ENCODE peak calls at places on chromosomes 3 and 15, in ten cellular contexts. One of them, this sample, is unnamed.

GRCh38 chr15:80800067-80800466 is 20.9 kb downstream of the CEMIP start:
- DNase-seq in Kasumi-1: no peak
- DNase-seq in lung: no peak
- DNase-seq in stimulated activated naive B cell treated with anti-CD40 and anti-IgM and Interleukin-4, amounts not matched to agents 10 μg/mL and 1 μg/mL and 100 μg/mL, for 72 hours: no peak
- DNase-seq in EL: no peak
- DNase-seq in GM10248: no peak
- DNase-seq in stimulated activated CD8-positive, alpha-beta memory T cell treated with anti-CD3 and anti-CD28 coated beads, Interleukin-4, amount 100 ng/mL, for 48 hours: no peak
- DNase-seq in foreskin fibroblast: no peak
- DNase-seq in activated T-cell treated with anti-CD3 and anti-CD28 coated beads for 1 hour: no peak
- DNase-seq in ACHN: no peak
- DNase-seq in this sample: no peak

GRCh38 chr3:124563376-124563775 is 166.9 kb upstream of the UMPS start:
- DNase-seq in Kasumi-1: no peak
- DNase-seq in lung: no peak
- DNase-seq in stimulated activated naive B cell treated with anti-CD40 and anti-IgM and Interleukin-4, amounts not matched to agents 10 μg/mL and 1 μg/mL and 100 μg/mL, for 72 hours: no peak
- DNase-seq in EL: no peak
- DNase-seq in GM10248: no peak
- DNase-seq in stimulated activated CD8-positive, alpha-beta memory T cell treated with anti-CD3 and anti-CD28 coated beads, Interleukin-4, amount 100 ng/mL, for 48 hours: no peak
- DNase-seq in foreskin fibroblast: peak; percentile 24
- DNase-seq in activated T-cell treated with anti-CD3 and anti-CD28 coated beads for 1 hour: no peak
- DNase-seq in ACHN: no peak
- DNase-seq in this sample: no peak

GRCh38 chr3:187941135-187941847 is 196.0 kb upstream of the BCL6 start:
- DNase-seq in Kasumi-1: no peak
- DNase-seq in lung: no peak
- DNase-seq in stimulated activated naive B cell treated with anti-CD40 and anti-IgM and Interleukin-4, amounts not matched to agents 10 μg/mL and 1 μg/mL and 100 μg/mL, for 72 hours: no peak
- DNase-seq in EL: no peak
- DNase-seq in GM10248: no peak
- DNase-seq in stimulated activated CD8-positive, alpha-beta memory T cell treated with anti-CD3 and anti-CD28 coated beads, Interleukin-4, amount 100 ng/mL, for 48 hours: no peak
- DNase-seq in foreskin fibroblast: no peak
- DNase-seq in activated T-cell treated with anti-CD3 and anti-CD28 coated beads for 1 hour: no peak
- DNase-seq in ACHN: no peak
- DNase-seq in this sample: peak; percentile 78

GRCh38 chr15:31306426-31307269 is 20.0 kb upstream of the KLF13 start:
- DNase-seq in Kasumi-1: no peak
- DNase-seq in lung: peak; percentile 29
- DNase-seq in stimulated activated naive B cell treated with anti-CD40 and anti-IgM and Interleukin-4, amounts not matched to agents 10 μg/mL and 1 μg/mL and 100 μg/mL, for 72 hours: no peak
- DNase-seq in EL: no peak
- DNase-seq in GM10248: no peak
- DNase-seq in stimulated activated CD8-positive, alpha-beta memory T cell treated with anti-CD3 and anti-CD28 coated beads, Interleukin-4, amount 100 ng/mL, for 48 hours: peak; percentile 16
- DNase-seq in foreskin fibroblast: no peak
- DNase-seq in activated T-cell treated with anti-CD3 and anti-CD28 coated beads for 1 hour: no peak
- DNase-seq in ACHN: no peak
- DNase-seq in this sample: peak; percentile 85

GRCh38 chr3:112734171-112734570 is 93.2 kb upstream of the CCDC80 start:
- DNase-seq in Kasumi-1: no peak
- DNase-seq in lung: no peak
- DNase-seq in stimulated activated naive B cell treated with anti-CD40 and anti-IgM and Interleukin-4, amounts not matched to agents 10 μg/mL and 1 μg/mL and 100 μg/mL, for 72 hours: no peak
- DNase-seq in EL: peak; percentile 13
- DNase-seq in GM10248: no peak
- DNase-seq in stimulated activated CD8-positive, alpha-beta memory T cell treated with anti-CD3 and anti-CD28 coated beads, Interleukin-4, amount 100 ng/mL, for 48 hours: no peak
- DNase-seq in foreskin fibroblast: peak; percentile 33
- DNase-seq in activated T-cell treated with anti-CD3 and anti-CD28 coated beads for 1 hour: no peak
- DNase-seq in ACHN: no peak
- DNase-seq in this sample: no peak

GRCh38 chr3:10716964-10717363 is 99.1 kb upstream of the SLC6A11 start:
- DNase-seq in Kasumi-1: no peak
- DNase-seq in lung: no peak
- DNase-seq in stimulated activated naive B cell treated with anti-CD40 and anti-IgM and Interleukin-4, amounts not matched to agents 10 μg/mL and 1 μg/mL and 100 μg/mL, for 72 hours: no peak
- DNase-seq in EL: no peak
- DNase-seq in GM10248: no peak
- DNase-seq in stimulated activated CD8-positive, alpha-beta memory T cell treated with anti-CD3 and anti-CD28 coated beads, Interleukin-4, amount 100 ng/mL, for 48 hours: no peak
- DNase-seq in foreskin fibroblast: no peak
- DNase-seq in activated T-cell treated with anti-CD3 and anti-CD28 coated beads for 1 hour: no peak
- DNase-seq in ACHN: no peak
- DNase-seq in this sample: no peak

GRCh38 chr3:105429034-105429762 is 62.5 kb downstream of the ALCAM start:
- DNase-seq in Kasumi-1: no peak
- DNase-seq in lung: no peak
- DNase-seq in stimulated activated naive B cell treated with anti-CD40 and anti-IgM and Interleukin-4, amounts not matched to agents 10 μg/mL and 1 μg/mL and 100 μg/mL, for 72 hours: no peak
- DNase-seq in EL: no peak
- DNase-seq in GM10248: no peak
- DNase-seq in stimulated activated CD8-positive, alpha-beta memory T cell treated with anti-CD3 and anti-CD28 coated beads, Interleukin-4, amount 100 ng/mL, for 48 hours: no peak
- DNase-seq in foreskin fibroblast: no peak
- DNase-seq in activated T-cell treated with anti-CD3 and anti-CD28 coated beads for 1 hour: no peak
- DNase-seq in ACHN: no peak
- DNase-seq in this sample: no peak

GRCh38 chr3:170909129-170909903 is 879 bp upstream of the EIF5A2 start:
- DNase-seq in Kasumi-1: no peak
- DNase-seq in lung: no peak
- DNase-seq in stimulated activated naive B cell treated with anti-CD40 and anti-IgM and Interleukin-4, amounts not matched to agents 10 μg/mL and 1 μg/mL and 100 μg/mL, for 72 hours: no peak
- DNase-seq in EL: peak; percentile 94
- DNase-seq in GM10248: no peak
- DNase-seq in stimulated activated CD8-positive, alpha-beta memory T cell treated with anti-CD3 and anti-CD28 coated beads, Interleukin-4, amount 100 ng/mL, for 48 hours: no peak
- DNase-seq in foreskin fibroblast: peak; percentile 89
- DNase-seq in activated T-cell treated with anti-CD3 and anti-CD28 coated beads for 1 hour: no peak
- DNase-seq in ACHN: no peak
- DNase-seq in this sample: no peak

GRCh38 chr3:153734777-153735551 is 386.2 kb upstream of the ARHGEF26 start:
- DNase-seq in Kasumi-1: no peak
- DNase-seq in lung: no peak
- DNase-seq in stimulated activated naive B cell treated with anti-CD40 and anti-IgM and Interleukin-4, amounts not matched to agents 10 μg/mL and 1 μg/mL and 100 μg/mL, for 72 hours: no peak
- DNase-seq in EL: peak; percentile 1
- DNase-seq in GM10248: no peak
- DNase-seq in stimulated activated CD8-positive, alpha-beta memory T cell treated with anti-CD3 and anti-CD28 coated beads, Interleukin-4, amount 100 ng/mL, for 48 hours: no peak
- DNase-seq in foreskin fibroblast: peak; percentile 48
- DNase-seq in activated T-cell treated with anti-CD3 and anti-CD28 coated beads for 1 hour: no peak
- DNase-seq in ACHN: peak; percentile 70
- DNase-seq in this sample: no peak

GRCh38 chr3:33060609-33061337 is 36.2 kb downstream of the GLB1 start:
- DNase-seq in Kasumi-1: no peak
- DNase-seq in lung: no peak
- DNase-seq in stimulated activated naive B cell treated with anti-CD40 and anti-IgM and Interleukin-4, amounts not matched to agents 10 μg/mL and 1 μg/mL and 100 μg/mL, for 72 hours: no peak
- DNase-seq in EL: no peak
- DNase-seq in GM10248: no peak
- DNase-seq in stimulated activated CD8-positive, alpha-beta memory T cell treated with anti-CD3 and anti-CD28 coated beads, Interleukin-4, amount 100 ng/mL, for 48 hours: peak; percentile 60
- DNase-seq in foreskin fibroblast: no peak
- DNase-seq in activated T-cell treated with anti-CD3 and anti-CD28 coated beads for 1 hour: peak; percentile 54
- DNase-seq in ACHN: no peak
- DNase-seq in this sample: peak; percentile 63

GRCh38 chr3:133367431-133367830 is 32.4 kb upstream of the BFSP2 start:
- DNase-seq in Kasumi-1: no peak
- DNase-seq in lung: no peak
- DNase-seq in stimulated activated naive B cell treated with anti-CD40 and anti-IgM and Interleukin-4, amounts not matched to agents 10 μg/mL and 1 μg/mL and 100 μg/mL, for 72 hours: no peak
- DNase-seq in EL: no peak
- DNase-seq in GM10248: no peak
- DNase-seq in stimulated activated CD8-positive, alpha-beta memory T cell treated with anti-CD3 and anti-CD28 coated beads, Interleukin-4, amount 100 ng/mL, for 48 hours: no peak
- DNase-seq in foreskin fibroblast: no peak
- DNase-seq in activated T-cell treated with anti-CD3 and anti-CD28 coated beads for 1 hour: no peak
- DNase-seq in ACHN: no peak
- DNase-seq in this sample: no peak

GRCh38 chr3:5298453-5298852 is 110.9 kb downstream of the EDEM1 start:
- DNase-seq in Kasumi-1: peak; percentile 87
- DNase-seq in lung: no peak
- DNase-seq in stimulated activated naive B cell treated with anti-CD40 and anti-IgM and Interleukin-4, amounts not matched to agents 10 μg/mL and 1 μg/mL and 100 μg/mL, for 72 hours: no peak
- DNase-seq in EL: no peak
- DNase-seq in GM10248: peak; percentile 70
- DNase-seq in stimulated activated CD8-positive, alpha-beta memory T cell treated with anti-CD3 and anti-CD28 coated beads, Interleukin-4, amount 100 ng/mL, for 48 hours: no peak
- DNase-seq in foreskin fibroblast: no peak
- DNase-seq in activated T-cell treated with anti-CD3 and anti-CD28 coated beads for 1 hour: no peak
- DNase-seq in ACHN: no peak
- DNase-seq in this sample: peak; percentile 82

GRCh38 chr3:36941162-36941561 is 3.7 kb downstream of the TRANK1 start:
- DNase-seq in Kasumi-1: no peak
- DNase-seq in lung: no peak
- DNase-seq in stimulated activated naive B cell treated with anti-CD40 and anti-IgM and Interleukin-4, amounts not matched to agents 10 μg/mL and 1 μg/mL and 100 μg/mL, for 72 hours: no peak
- DNase-seq in EL: no peak
- DNase-seq in GM10248: no peak
- DNase-seq in stimulated activated CD8-positive, alpha-beta memory T cell treated with anti-CD3 and anti-CD28 coated beads, Interleukin-4, amount 100 ng/mL, for 48 hours: no peak
- DNase-seq in foreskin fibroblast: no peak
- DNase-seq in activated T-cell treated with anti-CD3 and anti-CD28 coated beads for 1 hour: no peak
- DNase-seq in ACHN: no peak
- DNase-seq in this sample: no peak

GRCh38 chr15:95448531-95449210 is 881.8 kb upstream of the NR2F2 start:
- DNase-seq in Kasumi-1: no peak
- DNase-seq in lung: no peak
- DNase-seq in stimulated activated naive B cell treated with anti-CD40 and anti-IgM and Interleukin-4, amounts not matched to agents 10 μg/mL and 1 μg/mL and 100 μg/mL, for 72 hours: no peak
- DNase-seq in EL: peak; percentile 59
- DNase-seq in GM10248: no peak
- DNase-seq in stimulated activated CD8-positive, alpha-beta memory T cell treated with anti-CD3 and anti-CD28 coated beads, Interleukin-4, amount 100 ng/mL, for 48 hours: no peak
- DNase-seq in foreskin fibroblast: peak; percentile 34
- DNase-seq in activated T-cell treated with anti-CD3 and anti-CD28 coated beads for 1 hour: no peak
- DNase-seq in ACHN: no peak
- DNase-seq in this sample: no peak

GRCh38 chr3:114383875-114384557 is 90.2 kb downstream of the TIGIT start:
- DNase-seq in Kasumi-1: peak; percentile 72
- DNase-seq in lung: peak; percentile 78
- DNase-seq in stimulated activated naive B cell treated with anti-CD40 and anti-IgM and Interleukin-4, amounts not matched to agents 10 μg/mL and 1 μg/mL and 100 μg/mL, for 72 hours: peak; percentile 61
- DNase-seq in EL: peak; percentile 82
- DNase-seq in GM10248: peak; percentile 66
- DNase-seq in stimulated activated CD8-positive, alpha-beta memory T cell treated with anti-CD3 and anti-CD28 coated beads, Interleukin-4, amount 100 ng/mL, for 48 hours: peak; percentile 84
- DNase-seq in foreskin fibroblast: peak; percentile 83
- DNase-seq in activated T-cell treated with anti-CD3 and anti-CD28 coated beads for 1 hour: peak; percentile 38
- DNase-seq in ACHN: peak; percentile 80
- DNase-seq in this sample: peak; percentile 90

GRCh38 chr15:59516655-59517461 is 78.9 kb downstream of the FAM81A start:
- DNase-seq in Kasumi-1: no peak
- DNase-seq in lung: no peak
- DNase-seq in stimulated activated naive B cell treated with anti-CD40 and anti-IgM and Interleukin-4, amounts not matched to agents 10 μg/mL and 1 μg/mL and 100 μg/mL, for 72 hours: no peak
- DNase-seq in EL: no peak
- DNase-seq in GM10248: peak; percentile 61
- DNase-seq in stimulated activated CD8-positive, alpha-beta memory T cell treated with anti-CD3 and anti-CD28 coated beads, Interleukin-4, amount 100 ng/mL, for 48 hours: no peak
- DNase-seq in foreskin fibroblast: no peak
- DNase-seq in activated T-cell treated with anti-CD3 and anti-CD28 coated beads for 1 hour: no peak
- DNase-seq in ACHN: no peak
- DNase-seq in this sample: peak; percentile 76

GRCh38 chr15:75073197-75073596 is 49.8 kb downstream of the PPCDC start:
- DNase-seq in Kasumi-1: no peak
- DNase-seq in lung: no peak
- DNase-seq in stimulated activated naive B cell treated with anti-CD40 and anti-IgM and Interleukin-4, amounts not matched to agents 10 μg/mL and 1 μg/mL and 100 μg/mL, for 72 hours: no peak
- DNase-seq in EL: no peak
- DNase-seq in GM10248: no peak
- DNase-seq in stimulated activated CD8-positive, alpha-beta memory T cell treated with anti-CD3 and anti-CD28 coated beads, Interleukin-4, amount 100 ng/mL, for 48 hours: no peak
- DNase-seq in foreskin fibroblast: no peak
- DNase-seq in activated T-cell treated with anti-CD3 and anti-CD28 coated beads for 1 hour: no peak
- DNase-seq in ACHN: no peak
- DNase-seq in this sample: no peak

GRCh38 chr3:105518806-105519418 is 152.2 kb downstream of the ALCAM start:
- DNase-seq in Kasumi-1: peak; percentile 68
- DNase-seq in lung: no peak
- DNase-seq in stimulated activated naive B cell treated with anti-CD40 and anti-IgM and Interleukin-4, amounts not matched to agents 10 μg/mL and 1 μg/mL and 100 μg/mL, for 72 hours: no peak
- DNase-seq in EL: peak; percentile 72
- DNase-seq in GM10248: peak; percentile 45
- DNase-seq in stimulated activated CD8-positive, alpha-beta memory T cell treated with anti-CD3 and anti-CD28 coated beads, Interleukin-4, amount 100 ng/mL, for 48 hours: no peak
- DNase-seq in foreskin fibroblast: peak; percentile 43
- DNase-seq in activated T-cell treated with anti-CD3 and anti-CD28 coated beads for 1 hour: no peak
- DNase-seq in ACHN: peak; percentile 69
- DNase-seq in this sample: peak; percentile 85

GRCh38 chr3:73525591-73525990 is 99.2 kb downstream of the PDZRN3 start:
- DNase-seq in Kasumi-1: no peak
- DNase-seq in lung: no peak
- DNase-seq in stimulated activated naive B cell treated with anti-CD40 and anti-IgM and Interleukin-4, amounts not matched to agents 10 μg/mL and 1 μg/mL and 100 μg/mL, for 72 hours: no peak
- DNase-seq in EL: no peak
- DNase-seq in GM10248: no peak
- DNase-seq in stimulated activated CD8-positive, alpha-beta memory T cell treated with anti-CD3 and anti-CD28 coated beads, Interleukin-4, amount 100 ng/mL, for 48 hours: no peak
- DNase-seq in foreskin fibroblast: no peak
- DNase-seq in activated T-cell treated with anti-CD3 and anti-CD28 coated beads for 1 hour: no peak
- DNase-seq in ACHN: no peak
- DNase-seq in this sample: no peak

GRCh38 chr3:185549651-185550111 is 2.7 kb downstream of the LIPH start:
- DNase-seq in Kasumi-1: no peak
- DNase-seq in lung: no peak
- DNase-seq in stimulated activated naive B cell treated with anti-CD40 and anti-IgM and Interleukin-4, amounts not matched to agents 10 μg/mL and 1 μg/mL and 100 μg/mL, for 72 hours: no peak
- DNase-seq in EL: peak; percentile 77
- DNase-seq in GM10248: no peak
- DNase-seq in stimulated activated CD8-positive, alpha-beta memory T cell treated with anti-CD3 and anti-CD28 coated beads, Interleukin-4, amount 100 ng/mL, for 48 hours: no peak
- DNase-seq in foreskin fibroblast: no peak
- DNase-seq in activated T-cell treated with anti-CD3 and anti-CD28 coated beads for 1 hour: no peak
- DNase-seq in ACHN: no peak
- DNase-seq in this sample: no peak

GRCh38 chr15:70596354-70597055 is 166.9 kb downstream of the UACA start:
- DNase-seq in Kasumi-1: no peak
- DNase-seq in lung: no peak
- DNase-seq in stimulated activated naive B cell treated with anti-CD40 and anti-IgM and Interleukin-4, amounts not matched to agents 10 μg/mL and 1 μg/mL and 100 μg/mL, for 72 hours: no peak
- DNase-seq in EL: peak; percentile 88
- DNase-seq in GM10248: no peak
- DNase-seq in stimulated activated CD8-positive, alpha-beta memory T cell treated with anti-CD3 and anti-CD28 coated beads, Interleukin-4, amount 100 ng/mL, for 48 hours: no peak
- DNase-seq in foreskin fibroblast: peak; percentile 81
- DNase-seq in activated T-cell treated with anti-CD3 and anti-CD28 coated beads for 1 hour: no peak
- DNase-seq in ACHN: peak; percentile 81
- DNase-seq in this sample: no peak

GRCh38 chr3:53570709-53571108 is 76.3 kb downstream of the CACNA1D start:
- DNase-seq in Kasumi-1: no peak
- DNase-seq in lung: peak; percentile 79
- DNase-seq in stimulated activated naive B cell treated with anti-CD40 and anti-IgM and Interleukin-4, amounts not matched to agents 10 μg/mL and 1 μg/mL and 100 μg/mL, for 72 hours: no peak
- DNase-seq in EL: peak; percentile 13
- DNase-seq in GM10248: no peak
- DNase-seq in stimulated activated CD8-positive, alpha-beta memory T cell treated with anti-CD3 and anti-CD28 coated beads, Interleukin-4, amount 100 ng/mL, for 48 hours: no peak
- DNase-seq in foreskin fibroblast: peak; percentile 28
- DNase-seq in activated T-cell treated with anti-CD3 and anti-CD28 coated beads for 1 hour: no peak
- DNase-seq in ACHN: peak; percentile 44
- DNase-seq in this sample: no peak

This sample was measured in Karpas-422.